ENCODE peak calls at places on chromosomes 16 and 17, in four cellular contexts. One of them, this sample, is unnamed.

GRCh38 chr16:27640277-27640600 is 90.3 kb downstream of the KATNIP start:
- DNase-seq in testis: no peak
- DNase-seq in HAP-1: no peak
- DNase-seq in adipocyte: no peak
- DNase-seq in this sample: no peak

GRCh38 chr17:7705269-7706255 is 560 bp downstream of the EFNB3 start:
- DNase-seq in testis: no peak
- DNase-seq in HAP-1: no peak
- DNase-seq in adipocyte: peak; percentile 22
- DNase-seq in this sample: no peak

GRCh38 chr17:74283371-74283673 is 9.3 kb downstream of the DNAI2 start:
- DNase-seq in testis: no peak
- DNase-seq in HAP-1: no peak
- DNase-seq in adipocyte: no peak
- DNase-seq in this sample: no peak

GRCh38 chr17:65101371-65101770 is 35.8 kb upstream of the RGS9 start:
- DNase-seq in testis: no peak
- DNase-seq in HAP-1: no peak
- DNase-seq in adipocyte: no peak
- DNase-seq in this sample: no peak

GRCh38 chr16:10971560-10971961 is 27.2 kb downstream of the CLEC16A start:
- DNase-seq in testis: peak; percentile 69
- DNase-seq in HAP-1: peak; percentile 85
- DNase-seq in adipocyte: peak; percentile 95
- DNase-seq in this sample: peak; percentile 53

GRCh38 chr17:44190496-44190895 is 3.7 kb downstream of the TMUB2 start:
- DNase-seq in testis: no peak
- DNase-seq in HAP-1: no peak
- DNase-seq in adipocyte: no peak
- DNase-seq in this sample: no peak

GRCh38 chr17:16181581-16181980 is 33.8 kb downstream of the NCOR1 start:
- DNase-seq in testis: no peak
- DNase-seq in HAP-1: no peak
- DNase-seq in adipocyte: no peak
- DNase-seq in this sample: no peak

GRCh38 chr16:85924675-85925074 is 25.7 kb downstream of the IRF8 start:
- DNase-seq in testis: no peak
- DNase-seq in HAP-1: peak; percentile 14
- DNase-seq in adipocyte: peak; percentile 4
- DNase-seq in this sample: no peak

GRCh38 chr17:67377727-67378443 is 804 bp downstream of the PITPNC1 start:
- DNase-seq in testis: peak; percentile 47
- DNase-seq in HAP-1: no peak
- DNase-seq in adipocyte: peak; percentile 78
- DNase-seq in this sample: peak; percentile 56

GRCh38 chr17:59616253-59616920 is 3.3 kb upstream of the CLTC start:
- DNase-seq in testis: no peak
- DNase-seq in HAP-1: no peak
- DNase-seq in adipocyte: no peak
- DNase-seq in this sample: peak; percentile 43

GRCh38 chr17:1108810-1109605 is 70.8 kb downstream of the ABR start:
- DNase-seq in testis: peak; percentile 45
- DNase-seq in HAP-1: peak; percentile 11
- DNase-seq in adipocyte: peak; percentile 81
- DNase-seq in this sample: no peak

GRCh38 chr16:87297918-87298631 is 19.1 kb downstream of the C16orf95 start:
- DNase-seq in testis: peak; percentile 38
- DNase-seq in HAP-1: peak; percentile 16
- DNase-seq in adipocyte: peak; percentile 61
- DNase-seq in this sample: peak; percentile 43

GRCh38 chr16:65122724-65122973 is 786 bp upstream of the CDH11 start:
- DNase-seq in testis: no peak
- DNase-seq in HAP-1: no peak
- DNase-seq in adipocyte: no peak
- DNase-seq in this sample: no peak

GRCh38 chr17:17496189-17497064 is at the start of gene RASD1:
- DNase-seq in testis: peak; percentile 93
- DNase-seq in HAP-1: peak; percentile 81
- DNase-seq in adipocyte: peak; percentile 95
- DNase-seq in this sample: peak; percentile 96

GRCh38 chr17:59753522-59754467 is 46.3 kb downstream of the VMP1 start:
- DNase-seq in testis: no peak
- DNase-seq in HAP-1: peak; percentile 86
- DNase-seq in adipocyte: peak; percentile 96
- DNase-seq in this sample: no peak

GRCh38 chr17:63364387-63364786 is 81.7 kb downstream of the CYB561 start:
- DNase-seq in testis: no peak
- DNase-seq in HAP-1: no peak
- DNase-seq in adipocyte: no peak
- DNase-seq in this sample: no peak

GRCh38 chr17:1714488-1714979 is 4.4 kb upstream of the TLCD2 start:
- DNase-seq in testis: peak; percentile 98
- DNase-seq in HAP-1: peak; percentile 92
- DNase-seq in adipocyte: peak; percentile 100
- DNase-seq in this sample: peak; percentile 100

GRCh38 chr17:57876866-57877237 is 27.0 kb upstream of the MRPS23 start:
- DNase-seq in testis: no peak
- DNase-seq in HAP-1: no peak
- DNase-seq in adipocyte: no peak
- DNase-seq in this sample: no peak

DNA sequence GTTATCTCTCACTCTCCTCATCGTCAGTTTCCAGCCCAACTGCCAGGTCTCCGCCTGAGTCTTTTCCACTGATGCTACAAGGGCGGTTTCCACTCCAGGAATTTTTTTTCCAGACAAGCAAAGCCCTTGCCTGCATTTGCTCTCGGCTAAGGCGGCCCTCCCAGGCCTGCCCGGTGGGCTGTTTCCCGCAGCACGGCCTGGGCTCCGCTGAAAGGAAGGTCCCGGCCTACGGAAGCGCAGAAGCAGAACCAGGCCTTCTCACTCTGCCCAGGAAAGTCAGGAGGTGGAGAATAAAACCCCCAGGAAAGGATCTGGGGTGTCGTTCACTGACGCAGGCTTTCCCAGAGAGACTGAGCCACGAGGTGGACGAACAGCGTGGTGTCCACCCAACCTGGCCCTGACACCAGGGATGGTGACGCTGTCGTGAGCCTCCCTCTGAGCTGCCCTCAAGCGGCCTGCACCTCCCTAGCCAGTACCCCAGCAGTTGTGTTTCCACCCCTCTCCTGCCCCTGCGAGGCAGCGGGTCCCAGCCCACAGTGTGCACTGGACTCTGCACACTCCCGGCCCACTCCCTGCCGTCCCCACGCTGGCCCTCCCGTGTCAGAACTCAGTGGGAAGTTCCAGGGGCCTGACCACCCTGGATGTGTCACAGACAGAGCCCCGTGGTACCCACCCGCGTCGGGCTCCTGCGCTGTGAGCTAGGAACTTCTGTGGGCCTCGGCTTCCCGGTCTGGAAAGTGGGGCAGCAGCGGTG is 39.9 kb downstream of the CBFA2T3 start:
- DNase-seq in testis: no peak
- DNase-seq in HAP-1: no peak
- DNase-seq in adipocyte: no peak
- DNase-seq in this sample: no peak
- H3K4me3 ChIP-seq in testis: no peak overlapping the region
- H3K4me3 ChIP-seq in HAP-1: no peak overlapping the region
- H3K4me3 ChIP-seq in adipocyte: no peak overlapping the region
- H3K4me3 ChIP-seq in this sample: no peak overlapping the region

DNA sequence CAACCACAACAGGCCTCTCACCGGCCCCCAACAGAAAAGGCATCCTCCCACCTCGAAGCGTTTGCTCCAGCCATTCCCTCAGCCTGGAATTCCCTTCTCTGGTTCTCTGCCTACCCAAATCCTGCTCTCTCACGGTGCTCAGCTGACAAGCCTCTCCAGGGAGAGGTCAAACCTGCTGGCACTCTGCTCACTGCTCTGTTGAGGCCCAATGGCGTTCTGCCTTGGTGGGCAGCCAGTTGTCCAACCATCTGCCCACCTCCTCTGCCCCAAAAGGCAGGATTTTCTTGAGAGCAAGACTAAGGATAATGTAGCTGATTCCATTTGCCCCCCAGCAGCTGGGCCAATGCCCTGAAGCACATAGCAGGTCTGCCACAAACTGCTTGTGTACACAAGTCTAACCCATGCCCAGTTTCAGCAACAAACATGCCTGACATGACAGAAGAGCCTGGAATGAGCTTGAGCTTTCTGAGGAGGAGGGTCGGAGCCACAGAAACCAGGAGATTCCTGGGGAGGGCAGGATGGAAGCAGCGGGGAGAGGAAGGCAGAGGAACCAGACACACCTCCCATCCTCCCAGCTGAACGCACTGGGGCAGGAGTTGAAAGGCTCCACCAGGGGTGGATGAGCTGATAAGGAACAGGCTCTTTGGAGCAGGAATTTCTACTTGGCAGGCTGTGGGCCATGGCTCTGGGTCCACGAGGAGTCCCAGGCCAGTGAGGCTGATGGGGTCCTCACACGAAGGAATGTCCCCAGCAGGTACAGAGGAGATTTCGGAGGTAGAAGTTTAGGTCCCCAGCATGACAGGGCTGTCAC is 23.9 kb downstream of the ARHGAP27 start:
- DNase-seq in testis: no peak
- DNase-seq in HAP-1: no peak
- DNase-seq in adipocyte: peak; percentile 19
- DNase-seq in this sample: no peak
- H3K4me3 ChIP-seq in testis: no peak overlapping the region
- H3K4me3 ChIP-seq in HAP-1: no peak overlapping the region
- H3K4me3 ChIP-seq in adipocyte: no peak overlapping the region
- H3K4me3 ChIP-seq in this sample: no peak overlapping the region

GRCh38 chr16:49619811-49620157 is 236.1 kb downstream of the ZNF423 start:
- DNase-seq in testis: no peak
- DNase-seq in HAP-1: no peak
- DNase-seq in adipocyte: no peak
- DNase-seq in this sample: no peak

GRCh38 chr16:49621240-49622083 is 234.4 kb downstream of the ZNF423 start:
- DNase-seq in testis: no peak
- DNase-seq in HAP-1: no peak
- DNase-seq in adipocyte: no peak
- DNase-seq in this sample: peak; percentile 22

GRCh38 chr16:49622084-49622390 is 233.9 kb downstream of the ZNF423 start:
- DNase-seq in testis: no peak
- DNase-seq in HAP-1: no peak
- DNase-seq in adipocyte: no peak
- DNase-seq in this sample: peak; percentile 17

GRCh38 chr16:49620158-49620867 is 235.6 kb downstream of the ZNF423 start:
- DNase-seq in testis: peak; percentile 75
- DNase-seq in HAP-1: no peak
- DNase-seq in adipocyte: peak; percentile 93
- DNase-seq in this sample: no peak

DNA sequence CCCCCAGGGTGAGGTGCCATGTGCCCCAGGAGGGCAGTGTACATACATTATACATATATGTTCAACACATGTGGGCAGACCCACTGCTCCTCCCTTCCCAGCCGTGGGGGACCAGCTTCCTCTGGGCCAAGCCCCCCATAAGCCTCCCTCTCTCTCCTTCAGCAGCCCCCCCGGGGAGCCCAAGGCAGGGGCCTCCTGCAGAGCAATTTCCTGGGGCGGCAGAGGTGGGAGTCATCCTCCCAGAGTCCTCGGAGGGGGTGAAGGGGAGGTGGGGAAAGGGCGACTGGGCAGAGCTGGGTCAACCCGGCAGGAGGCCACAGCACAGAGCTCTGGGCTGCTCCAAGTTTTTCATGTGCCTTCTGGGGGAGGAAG is 235.1 kb downstream of the ZNF423 start:
- DNase-seq in testis: no peak
- DNase-seq in HAP-1: no peak
- DNase-seq in adipocyte: no peak
- DNase-seq in this sample: no peak
- H3K4me3 ChIP-seq in testis: no peak overlapping the region
- H3K4me3 ChIP-seq in HAP-1: no peak overlapping the region
- H3K4me3 ChIP-seq in adipocyte: no peak overlapping the region
- H3K4me3 ChIP-seq in this sample: no peak overlapping the region

GRCh38 chr17:35191001-35191695 is 3.0 kb downstream of the SLC35G3 start:
- DNase-seq in testis: no peak
- DNase-seq in HAP-1: no peak
- DNase-seq in adipocyte: no peak
- DNase-seq in this sample: no peak

GRCh38 chr17:35189291-35189690 is 4.9 kb downstream of the SLC35G3 start:
- DNase-seq in testis: no peak
- DNase-seq in HAP-1: no peak
- DNase-seq in adipocyte: no peak
- DNase-seq in this sample: no peak

GRCh38 chr17:35185849-35186248 is 8.3 kb downstream of the SLC35G3 start:
- DNase-seq in testis: no peak
- DNase-seq in HAP-1: no peak
- DNase-seq in adipocyte: no peak
- DNase-seq in this sample: no peak

GRCh38 chr17:35187481-35187880 is 6.7 kb downstream of the SLC35G3 start:
- DNase-seq in testis: no peak
- DNase-seq in HAP-1: no peak
- DNase-seq in adipocyte: no peak
- DNase-seq in this sample: no peak

DNA sequence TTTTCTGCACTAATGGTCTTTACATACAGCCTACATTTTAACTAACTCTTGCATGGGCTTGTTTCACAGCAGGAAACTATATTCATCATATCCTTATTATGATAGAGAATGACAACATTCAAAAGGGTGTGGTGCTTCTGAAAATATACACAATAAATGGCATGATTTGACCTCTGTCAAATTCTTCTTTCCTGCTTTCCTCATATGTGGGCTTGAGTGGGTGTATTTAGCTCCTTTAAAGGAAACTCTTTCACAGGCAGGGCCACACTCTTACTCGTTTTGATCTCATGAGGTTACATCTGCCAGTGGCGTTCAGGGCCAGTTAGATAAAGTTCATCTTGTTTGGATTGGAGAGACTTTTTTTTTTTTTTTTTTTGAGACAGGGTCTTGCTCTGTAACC is 6.1 kb downstream of the SLC35G3 start:
- DNase-seq in testis: no peak
- DNase-seq in HAP-1: no peak
- DNase-seq in adipocyte: no peak
- DNase-seq in this sample: no peak
- H3K4me3 ChIP-seq in testis: no peak overlapping the region
- H3K4me3 ChIP-seq in HAP-1: no peak overlapping the region
- H3K4me3 ChIP-seq in adipocyte: no peak overlapping the region
- H3K4me3 ChIP-seq in this sample: no peak overlapping the region

GRCh38 chr16:89685916-89686315 is 573 bp upstream of the CDK10 start:
- DNase-seq in testis: no peak
- DNase-seq in HAP-1: no peak
- DNase-seq in adipocyte: no peak
- DNase-seq in this sample: no peak
- H3K4me3 ChIP-seq in testis: peak overlapping the region; percentile 75
- H3K4me3 ChIP-seq in HAP-1: no peak overlapping the region
- H3K4me3 ChIP-seq in adipocyte: no peak overlapping the region
- H3K4me3 ChIP-seq in this sample: no peak overlapping the region

DNA sequence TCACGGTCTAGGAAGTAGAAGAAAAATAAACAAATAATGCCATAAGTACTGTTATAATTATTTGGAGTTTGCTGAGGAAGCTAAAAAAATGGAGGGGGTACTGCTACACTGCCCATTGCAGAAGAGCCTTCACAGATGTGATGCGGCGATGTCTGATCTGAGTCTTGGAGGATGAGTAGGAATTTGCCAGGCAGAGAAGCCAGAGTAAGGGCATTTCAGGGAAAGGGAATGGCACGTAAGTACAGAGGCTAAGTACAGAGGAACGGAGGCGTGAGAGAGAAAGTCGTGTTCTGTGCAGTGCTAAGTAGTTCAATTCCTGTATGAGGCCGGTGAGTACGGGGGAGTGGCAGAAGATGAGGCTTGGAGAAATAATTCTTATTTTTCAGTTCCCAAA is 741 bp upstream of the GRB2 start:
- DNase-seq in testis: no peak
- DNase-seq in HAP-1: no peak
- DNase-seq in adipocyte: no peak
- DNase-seq in this sample: no peak
- H3K4me3 ChIP-seq in testis: peak overlapping the region; percentile 97
- H3K4me3 ChIP-seq in HAP-1: peak overlapping the region; percentile 98
- H3K4me3 ChIP-seq in adipocyte: peak overlapping the region; percentile 96
- H3K4me3 ChIP-seq in this sample: peak overlapping the region; percentile 36

GRCh38 chr16:90020260-90020837 is 1.1 kb upstream of the DBNDD1 start:
- DNase-seq in testis: no peak
- DNase-seq in HAP-1: no peak
- DNase-seq in adipocyte: no peak
- DNase-seq in this sample: no peak
- H3K4me3 ChIP-seq in testis: peak overlapping the region; percentile 54
- H3K4me3 ChIP-seq in HAP-1: peak overlapping the region; percentile 50
- H3K4me3 ChIP-seq in adipocyte: peak overlapping the region; percentile 63
- H3K4me3 ChIP-seq in this sample: peak overlapping the region; percentile 88

This sample was measured in Caco-2.